ENCODE peak calls at places on chromosomes 12 and 14, in six cellular contexts. Q, K, M, B, A and T are unnamed samples.
A peak's percentile ranks its signal among the peaks of the same experiment; 100 is the strongest.

GRCh38 chr14:80781968-80782367 is 159.6 kb downstream of the CEP128 start:
- DNase-seq in Q (no peak), K (no peak), M (no peak), B (no peak), A (no peak), T (peak; percentile 23)

GRCh38 chr14:35576260-35576659 is 42.3 kb downstream of the INSM2 start:
- DNase-seq in Q (no peak), K (no peak), M (no peak), B (no peak), A (no peak), T (peak; percentile 3)

GRCh38 chr12:39935275-39935674 is 170.6 kb downstream of the SLC2A13 start:
- DNase-seq in Q (no peak), K (no peak), M (peak; percentile 21), B (no peak), A (no peak), T (peak; percentile 63)

GRCh38 chr12:57237653-57237951 is 8.1 kb downstream of the SHMT2 start:
- DNase-seq in Q (no peak), K (no peak), M (no peak), B (no peak), A (no peak), T (peak; percentile 45)

GRCh38 chr12:45619736-45620135 is 109.8 kb upstream of the ARID2 start:
- DNase-seq in Q (no peak), K (no peak), M (no peak), B (no peak), A (no peak), T (no peak)

GRCh38 chr12:22117551-22117950 is 71.5 kb downstream of the CMAS start:
- DNase-seq in Q (no peak), K (no peak), M (no peak), B (no peak), A (no peak), T (no peak)

GRCh38 chr14:31880935-31881334 is 196.2 kb upstream of the ARHGAP5 start:
- DNase-seq in Q (no peak), K (no peak), M (peak; percentile 72), B (no peak), A (no peak), T (peak; percentile 74)

GRCh38 chr12:6965026-6965661 is 5.3 kb downstream of the PHB2 start:
- DNase-seq in Q (peak; percentile 94), K (peak; percentile 89), M (peak; percentile 90), B (peak; percentile 87), A (no peak), T (peak; percentile 77)

DNA sequence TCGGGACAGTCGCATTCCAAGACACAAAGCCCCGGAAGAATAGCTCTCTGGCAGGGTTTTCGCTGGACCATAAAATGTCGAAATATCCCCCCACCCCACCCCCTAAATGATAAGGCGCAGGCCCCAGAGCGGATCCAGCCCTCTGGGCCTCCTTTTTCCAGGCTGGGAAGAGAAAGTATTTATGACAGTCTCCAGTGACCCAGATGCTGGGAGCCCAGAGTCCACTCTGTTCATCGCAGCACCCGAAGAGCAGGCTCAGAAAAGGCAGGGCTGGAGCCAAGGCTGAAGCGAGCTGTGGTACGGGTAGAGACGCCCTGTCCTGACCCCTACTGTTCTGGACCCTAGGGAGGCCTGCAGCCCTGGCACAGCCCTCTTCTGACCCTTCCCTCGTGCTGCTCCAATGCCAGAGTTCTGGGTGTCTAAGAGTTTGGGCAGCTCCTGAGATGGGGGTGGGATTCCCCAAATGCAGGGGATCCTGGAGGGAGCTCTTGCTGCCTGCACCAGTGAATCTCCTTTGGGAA is 2.0 kb upstream of the HOXC8 start:
- DNase-seq in Q (no peak), K (no peak), M (no peak), B (no peak), A (no peak), T (no peak)
- H3K4me3 ChIP-seq in Q (no peak overlapping the region), K (peak overlapping the region; percentile 10), M (no peak overlapping the region), B (peak overlapping the region; percentile 52), A (no peak overlapping the region), T (no peak overlapping the region)

GRCh38 chr12:3564411-3564810 is 73.4 kb downstream of the PRMT8 start:
- DNase-seq in Q (no peak), K (no peak), M (no peak), B (no peak), A (no peak), T (no peak)

GRCh38 chr12:3568695-3569094 is 77.7 kb downstream of the PRMT8 start:
- DNase-seq in Q (no peak), K (no peak), M (no peak), B (no peak), A (no peak), T (no peak)

GRCh38 chr12:3562484-3562883 is 71.5 kb downstream of the PRMT8 start:
- DNase-seq in Q (no peak), K (no peak), M (no peak), B (no peak), A (no peak), T (no peak)

GRCh38 chr12:3563966-3564365 is 73.0 kb downstream of the PRMT8 start:
- DNase-seq in Q (no peak), K (no peak), M (no peak), B (no peak), A (no peak), T (no peak)

GRCh38 chr12:3564861-3565260 is 73.9 kb downstream of the PRMT8 start:
- DNase-seq in Q (no peak), K (no peak), M (no peak), B (no peak), A (no peak), T (no peak)
- TF ChIP-seq CTCF in Q (no peak), K (no peak), M (no peak), B (no peak), A (no peak), T (no peak)

GRCh38 chr12:100187857-100188519 is 12.6 kb upstream of the ACTR6 start:
- DNase-seq in Q (no peak), K (no peak), M (no peak), B (no peak), A (peak; percentile 55), T (no peak)

GRCh38 chr12:100189241-100190012 is 11.2 kb upstream of the ACTR6 start:
- DNase-seq in Q (no peak), K (no peak), M (no peak), B (no peak), A (peak; percentile 90), T (no peak)

GRCh38 chr12:100185361-100185894 is 15.2 kb upstream of the ACTR6 start:
- DNase-seq in Q (no peak), K (no peak), M (no peak), B (no peak), A (peak; percentile 53), T (no peak)

GRCh38 chr12:100186071-100186470 is 14.5 kb upstream of the ACTR6 start:
- DNase-seq in Q (no peak), K (no peak), M (no peak), B (no peak), A (peak; percentile 57), T (no peak)

GRCh38 chr12:100187068-100187467 is 13.5 kb upstream of the ACTR6 start:
- DNase-seq in Q (no peak), K (no peak), M (no peak), B (no peak), A (peak; percentile 50), T (no peak)
- H3K36me3 ChIP-seq in Q (no peaks in the 10 kb centered on the region), K (no peaks in the 10 kb centered on the region), M (no peaks in the 10 kb centered on the region), B (no peaks in the 10 kb centered on the region), A (no peaks in the 10 kb centered on the region), T (peaks cover 1% of the 10 kb centered on the region)

GRCh38 chr12:53890081-53890480 is 48.5 kb upstream of the HOXC13 start:
- DNase-seq in Q (no peak), K (no peak), M (no peak), B (no peak), A (no peak), T (no peak)

GRCh38 chr12:53886996-53887395 is 51.6 kb upstream of the HOXC13 start:
- DNase-seq in Q (no peak), K (no peak), M (no peak), B (no peak), A (no peak), T (no peak)

GRCh38 chr12:53887881-53888280 is 50.8 kb upstream of the HOXC13 start:
- DNase-seq in Q (no peak), K (no peak), M (no peak), B (no peak), A (no peak), T (no peak)

DNA sequence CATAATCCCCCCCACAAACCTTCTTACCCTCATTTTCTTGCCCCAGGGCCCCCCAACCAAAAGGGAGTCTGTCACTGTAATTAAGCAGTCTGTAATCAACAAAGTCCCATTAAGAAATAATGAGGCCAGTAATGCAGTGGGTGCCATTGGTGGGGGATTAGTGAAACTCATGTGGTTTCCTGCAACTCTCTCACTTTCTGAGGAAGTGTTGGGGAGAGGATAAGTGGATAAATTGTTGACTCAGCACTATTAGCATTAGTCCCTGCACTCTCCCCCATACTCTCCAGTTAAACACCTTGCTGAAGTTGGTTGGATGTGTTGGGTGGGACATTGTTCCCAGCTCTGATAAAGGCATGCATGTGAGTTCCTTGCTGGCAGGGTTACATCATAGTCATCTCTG is 45.9 kb upstream of the HOXC13 start:
- DNase-seq in Q (no peak), K (no peak), M (no peak), B (no peak), A (no peak), T (no peak)
- H3K4me3 ChIP-seq in Q (no peak overlapping the region), K (no peak overlapping the region), M (no peak overlapping the region), B (no peak overlapping the region), A (no peak overlapping the region), T (no peak overlapping the region)

GRCh38 chr14:44657688-44658388 is 150.8 kb upstream of the FSCB start:
- DNase-seq in Q (no peak), K (no peak), M (peak; percentile 42), B (no peak), A (no peak), T (peak; percentile 4)
- TF ChIP-seq CTCF in Q (no peak), K (no peak), M (no peak), B (peak; percentile 37), A (no peak), T (peak; percentile 13)

GRCh38 chr14:44497148-44497547 is 9.9 kb downstream of the FSCB start:
- DNase-seq in Q (no peak), K (no peak), M (no peak), B (no peak), A (no peak), T (no peak)
- H3K36me3 ChIP-seq in Q (no peaks in the 10 kb centered on the region), K (no peaks in the 10 kb centered on the region), M (no peaks in the 10 kb centered on the region), B (no peaks in the 10 kb centered on the region), A (no peaks in the 10 kb centered on the region), T (no peaks in the 10 kb centered on the region)

GRCh38 chr14:65079201-65079600 is 23.1 kb downstream of the MAX start:
- DNase-seq in Q (peak; percentile 49), K (no peak), M (no peak), B (no peak), A (no peak), T (no peak)

GRCh38 chr14:65077318-65077717 is 25.0 kb downstream of the MAX start:
- DNase-seq in Q (no peak), K (no peak), M (no peak), B (no peak), A (no peak), T (no peak)

GRCh38 chr14:65075628-65076325 is 26.5 kb downstream of the MAX start:
- DNase-seq in Q (no peak), K (no peak), M (no peak), B (no peak), A (no peak), T (no peak)

GRCh38 chr14:65080954-65081747 is 21.2 kb downstream of the MAX start:
- DNase-seq in Q (no peak), K (no peak), M (no peak), B (no peak), A (no peak), T (no peak)

DNA sequence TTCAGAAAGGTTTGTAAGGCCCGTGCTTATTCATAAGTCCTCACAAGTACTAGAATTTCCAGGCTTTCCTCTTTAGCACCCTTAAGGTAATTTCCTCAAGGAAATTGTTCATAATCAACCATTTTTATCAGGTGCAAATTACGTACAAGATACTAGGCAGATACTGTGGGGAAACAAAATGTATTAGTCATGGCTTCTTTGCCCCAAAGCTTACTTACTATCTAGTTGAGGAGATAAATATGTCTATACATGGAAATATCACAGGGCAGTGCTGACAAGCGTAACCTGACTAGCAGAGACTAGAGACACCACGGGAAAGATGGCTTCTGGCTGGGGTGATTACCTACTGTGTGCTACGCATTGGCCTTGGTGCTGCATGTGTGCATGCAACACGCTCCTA is 22.5 kb downstream of the MAX start:
- DNase-seq in Q (no peak), K (no peak), M (no peak), B (no peak), A (no peak), T (no peak)
- H3K4me3 ChIP-seq in Q (no peak overlapping the region), K (no peak overlapping the region), M (no peak overlapping the region), B (no peak overlapping the region), A (no peak overlapping the region), T (no peak overlapping the region)